ENCODE peak calls at places on chromosomes 2 and 18, in nine cellular contexts. Z, H, N, X, P, F, A, U and Q are unnamed samples.

GRCh38 chr18:60027397-60027796 is 127.6 kb downstream of the PMAIP1 start:
- DNase-seq in A (no peak), U (peak), Z (no peak), X (no peak), N (no peak), H (no peak), P (no peak), F (no peak), Q (no peak)

GRCh38 chr2:187618813-187619212 is 64.6 kb upstream of the TFPI start:
- DNase-seq in A (no peak), H (no peak), P (no peak), Z (no peak), U (no peak), F (no peak), N (no peak), X (no peak), Q (no peak)

GRCh38 chr2:195695002-195695631 is 38.1 kb downstream of the SLC39A10 start:
- DNase-seq in H (no peak), P (no peak), N (no peak), Z (no peak), A (no peak), F (no peak), X (no peak), U (no peak), Q (no peak)

GRCh38 chr2:46216213-46216612 is 81.0 kb upstream of the EPAS1 start:
- DNase-seq in F (no peak), U (no peak), N (no peak), H (peak), A (no peak), X (no peak), Z (no peak), P (no peak), Q (peak)

GRCh38 chr2:216696751-216697560 is 1.6 kb upstream of the IGFBP5 start:
- DNase-seq in P (no peak), N (no peak), H (peak), F (peak), U (no peak), X (no peak), Z (peak), A (no peak), Q (no peak)

GRCh38 chr2:171479154-171479814 is 43.0 kb upstream of the CYBRD1 start:
- DNase-seq in F (no peak), A (no peak), H (peak), N (no peak), Z (no peak), U (no peak), X (no peak), P (no peak), Q (no peak)

GRCh38 chr18:76265375-76266225 is 229.4 kb downstream of the ZNF516 start:
- DNase-seq in H (no peak), A (peak), U (no peak), N (peak), P (no peak), Z (no peak), X (peak), F (no peak), Q (peak)

GRCh38 chr18:63511285-63511684 is 30.9 kb upstream of the SERPINB12 start:
- DNase-seq in P (no peak), H (peak), F (peak), A (no peak), X (no peak), U (no peak), N (no peak), Z (peak), Q (no peak)

GRCh38 chr2:239630618-239631286 is 229.9 kb upstream of the HDAC4 start:
- DNase-seq in N (peak), H (no peak), F (no peak), Z (no peak), P (no peak), U (no peak), X (peak), A (no peak), Q (peak)
- H3K4me3 ChIP-seq in N (no peak), H (no peak), F (no peak), Z (no peak), P (no peak), U (no peak), X (no peak), A (no peak), Q (no peak)

DNA sequence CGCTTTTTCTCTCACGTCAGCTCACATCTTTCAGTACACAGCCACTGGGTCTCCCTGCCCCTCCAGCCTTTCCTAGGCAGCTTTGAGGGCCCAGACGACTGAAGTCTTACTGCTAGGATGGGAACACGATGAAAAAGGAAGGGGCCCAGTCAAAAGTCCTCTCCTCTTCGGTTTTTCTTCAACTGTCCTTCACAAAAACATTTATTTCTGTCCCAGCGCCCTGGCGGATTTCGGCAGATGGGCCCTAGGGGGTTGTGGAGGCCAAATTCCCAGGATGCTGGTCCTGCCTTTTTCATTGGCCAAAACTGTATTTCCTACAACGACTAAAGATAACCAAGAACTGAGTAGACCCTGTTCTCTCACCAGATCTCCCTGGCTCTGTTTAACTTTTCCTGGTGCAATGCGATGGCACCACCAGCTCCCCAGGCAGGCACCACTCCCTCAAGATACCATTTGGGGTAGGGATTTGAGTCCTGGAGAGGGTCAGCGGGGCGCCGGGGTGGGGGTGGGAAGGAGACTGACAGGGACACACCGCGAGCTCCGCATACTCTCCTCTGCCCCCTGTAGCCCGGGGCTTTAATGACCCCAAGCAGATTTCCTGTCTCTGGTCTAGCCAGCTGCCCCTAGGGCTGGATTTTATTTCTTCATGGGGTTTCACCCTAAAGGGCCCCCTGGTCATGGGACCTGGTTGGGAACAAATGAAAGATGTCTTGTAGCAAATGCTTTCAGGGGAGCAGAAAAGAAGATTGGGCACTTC is 7.4 kb downstream of the SIX2 start:
- DNase-seq in P (no peak), A (no peak), H (no peak), X (no peak), F (no peak), N (no peak), Z (no peak), U (no peak), Q (no peak)
- TF ChIP-seq CTCF in P (no peak), A (no peak), H (no peak), X (no peak), F (peak), N (no peak), Z (no peak), U (no peak), Q (peak)

DNA sequence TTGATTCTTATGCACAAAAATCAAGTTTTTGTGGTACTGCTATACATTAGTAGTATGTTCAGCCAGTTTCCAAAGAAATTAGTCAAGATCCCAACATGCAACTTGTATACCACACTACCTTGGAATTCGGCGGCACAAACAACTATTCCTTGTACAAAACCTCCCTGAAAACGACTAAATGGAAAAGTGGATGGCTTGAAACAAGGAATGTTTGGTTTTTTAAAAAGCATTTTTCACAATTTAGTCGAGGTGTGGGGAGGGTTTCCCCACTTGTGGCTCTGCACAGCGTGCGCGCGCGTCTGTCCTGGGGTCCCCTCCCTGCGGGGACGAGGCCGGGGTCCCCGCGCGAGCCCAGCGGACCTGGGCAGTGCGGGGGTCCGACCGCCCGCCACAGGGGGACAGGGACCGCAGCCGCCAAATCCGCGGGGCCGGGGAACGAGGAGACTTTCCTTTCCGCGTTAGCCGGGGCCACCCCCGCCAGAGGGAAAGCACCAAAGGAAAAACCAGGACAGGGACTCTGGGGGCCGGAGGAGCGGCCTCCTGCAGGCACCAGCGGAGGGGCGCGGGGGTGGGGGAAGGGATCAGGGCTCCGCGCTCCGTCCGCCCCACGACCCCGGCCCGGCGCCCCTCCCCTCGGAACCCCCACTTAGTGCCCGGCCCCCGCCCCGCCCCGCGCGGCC is 534 bp upstream of the SOCS6 start:
- DNase-seq in H (no peak), N (no peak), P (peak), F (no peak), X (peak), U (no peak), A (peak), Z (no peak), Q (no peak)
- H3K4me3 ChIP-seq in H (peak), N (peak), P (peak), F (no peak), X (peak), U (peak), A (peak), Z (peak), Q (peak)

DNA sequence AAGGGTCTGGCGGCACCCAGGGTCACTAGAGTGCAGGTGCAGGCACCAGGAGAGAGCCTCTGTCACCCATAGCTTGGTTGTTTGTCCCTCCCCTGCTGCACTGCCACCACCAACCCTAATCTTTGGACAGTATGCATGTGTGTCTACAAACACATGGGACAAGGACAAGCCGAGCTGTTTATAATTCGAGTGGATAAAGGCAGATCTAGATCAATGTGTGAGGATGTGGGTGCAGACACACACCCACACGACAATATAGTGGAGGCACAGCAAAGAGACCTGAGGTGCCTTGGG is 199.2 kb downstream of the TNS1 start:
- DNase-seq in A (no peak), H (no peak), N (no peak), F (no peak), X (no peak), Z (no peak), U (no peak), P (no peak), Q (no peak)
- TF ChIP-seq CTCF in A (no peak), H (no peak), N (no peak), F (no peak), X (no peak), Z (no peak), U (no peak), P (no peak), Q (no peak)